ENCODE peak calls at places on chromosomes 5 and 9, in ten cellular contexts. O is stomach; M is CD4-positive, alpha-beta T cell; I is retinal pigment epithelial cell; A is A549; X is cardiac muscle cell; S is lower lobe of right lung; B is Peyer's patch; H is left ventricle myocardium inferior; C is GM10248. G is an unnamed sample.

GRCh38 chr5:37840036-37840909 is at the start of gene GDNF:
- DNase-seq in O (peak), M (no peak), I (no peak), A (peak), X (peak), S (no peak), B (no peak), H (peak), C (peak), G (no peak)

GRCh38 chr5:124180523-124181461 is 565.6 kb downstream of the ZNF608 start:
- DNase-seq in O (no peak), M (no peak), I (peak), A (no peak), X (no peak), S (no peak), B (no peak), H (no peak), C (no peak), G (no peak)

GRCh38 chr9:128242828-128243485 is 32.9 kb downstream of the GOLGA2 start:
- DNase-seq in O (no peak), M (no peak), I (no peak), A (no peak), X (no peak), S (no peak), B (no peak), H (peak), C (no peak), G (no peak)

GRCh38 chr5:135010502-135011354 is 23.3 kb downstream of the PITX1 start:
- DNase-seq in O (peak), M (no peak), I (no peak), A (no peak), X (no peak), S (no peak), B (no peak), H (no peak), C (no peak), G (no peak)

GRCh38 chr5:9046756-9047481 is 499.0 kb downstream of the SEMA5A start:
- DNase-seq in O (no peak), M (no peak), I (peak), A (no peak), X (peak), S (no peak), B (no peak), H (no peak), C (no peak), G (peak)

GRCh38 chr9:87514136-87514535 is 16.5 kb downstream of the DAPK1 start:
- DNase-seq in O (no peak), M (no peak), I (no peak), A (no peak), X (no peak), S (no peak), B (no peak), H (no peak), C (no peak), G (no peak)

GRCh38 chr5:149775785-149776184 is 45.7 kb downstream of the PPARGC1B start:
- DNase-seq in O (no peak), M (no peak), I (no peak), A (peak), X (peak), S (no peak), B (no peak), H (no peak), C (no peak), G (no peak)

GRCh38 chr5:116534988-116535387 is 39.6 kb downstream of the SEMA6A start:
- DNase-seq in O (no peak), M (no peak), I (no peak), A (no peak), X (no peak), S (no peak), B (no peak), H (no peak), C (no peak), G (no peak)

GRCh38 chr5:150398432-150399157 is 14.1 kb downstream of the CD74 start:
- DNase-seq in O (peak), M (no peak), I (no peak), A (peak), X (no peak), S (peak), B (no peak), H (no peak), C (peak), G (no peak)

GRCh38 chr5:114101153-114101552 is 260.7 kb upstream of the KCNN2 start:
- DNase-seq in O (no peak), M (no peak), I (peak), A (peak), X (peak), S (no peak), B (no peak), H (no peak), C (no peak), G (no peak)

GRCh38 chr5:35476046-35476445 is 141.6 kb upstream of the SPEF2 start:
- DNase-seq in O (no peak), M (no peak), I (no peak), A (no peak), X (no peak), S (no peak), B (no peak), H (no peak), C (no peak), G (no peak)

GRCh38 chr5:54581831-54582548 is 64.4 kb downstream of the SNX18 start:
- DNase-seq in O (no peak), M (no peak), I (no peak), A (no peak), X (no peak), S (no peak), B (no peak), H (no peak), C (no peak), G (no peak)

GRCh38 chr9:121185178-121185745 is 16.4 kb downstream of the RAB14 start:
- DNase-seq in O (no peak), M (no peak), I (no peak), A (no peak), X (no peak), S (no peak), B (no peak), H (no peak), C (no peak), G (no peak)

GRCh38 chr9:136694865-136695247 is 7.6 kb upstream of the AGPAT2 start:
- DNase-seq in O (no peak), M (no peak), I (no peak), A (no peak), X (no peak), S (no peak), B (no peak), H (no peak), C (no peak), G (no peak)

GRCh38 chr9:114454652-114455051 is 50.6 kb downstream of the WHRN start:
- DNase-seq in O (no peak), M (no peak), I (no peak), A (no peak), X (no peak), S (no peak), B (no peak), H (no peak), C (no peak), G (no peak)

GRCh38 chr9:136327313-136327971 is at the start of gene GPSM1:
- DNase-seq in O (no peak), M (peak), I (no peak), A (no peak), X (peak), S (no peak), B (no peak), H (peak), C (no peak), G (no peak)

GRCh38 chr9:136196465-136197371 is 8.2 kb downstream of the LHX3 start:
- DNase-seq in O (no peak), M (no peak), I (no peak), A (no peak), X (no peak), S (no peak), B (no peak), H (no peak), C (no peak), G (no peak)

DNA sequence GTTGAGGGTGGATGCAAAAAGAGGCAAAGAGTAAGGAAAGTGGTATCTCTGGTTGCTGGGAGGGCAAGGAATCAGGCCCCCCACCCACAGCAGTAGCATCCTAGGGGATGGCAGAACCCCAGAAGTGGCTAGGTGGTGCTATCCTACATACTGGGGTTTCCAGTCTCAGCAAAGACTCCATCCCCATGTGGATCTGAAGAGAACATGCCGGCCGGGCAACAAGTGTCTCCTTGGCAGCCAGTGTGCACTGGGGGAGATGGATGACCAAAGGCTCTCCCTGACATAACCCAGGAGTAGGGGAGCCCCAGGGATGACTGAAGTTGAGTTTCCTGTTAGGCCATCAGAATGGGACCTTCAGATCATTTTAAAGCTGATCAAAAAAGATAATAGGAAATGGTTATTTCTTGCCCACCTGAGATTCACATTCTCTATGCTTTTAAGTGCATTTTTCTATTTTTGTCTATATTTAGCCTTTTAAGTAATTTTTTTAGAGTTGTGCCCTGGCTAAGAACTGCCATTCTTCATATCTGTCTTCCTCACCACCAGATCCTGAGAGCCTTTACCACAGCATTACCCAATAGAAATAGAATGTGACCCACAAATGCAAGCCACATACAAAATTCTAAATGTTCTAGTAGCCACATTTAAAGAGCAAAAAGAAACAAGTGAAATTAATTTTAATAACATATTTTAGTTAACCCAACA is 78.7 kb upstream of the SMIM23 start:
- DNase-seq in O (no peak), M (no peak), I (no peak), A (no peak), X (no peak), S (no peak), B (no peak), H (no peak), C (no peak), G (no peak)
- TF ChIP-seq CTCF in O (no peak), M (no peak), I (no peak), A (no peak), X (no peak), S (no peak), B (no peak), H (no peak), C (no peak), G (no peak)

GRCh38 chr5:156949424-156949823 is 13.6 kb downstream of the TIMD4 start:
- DNase-seq in O (no peak), M (no peak), I (no peak), A (no peak), X (no peak), S (no peak), B (no peak), H (no peak), C (no peak), G (no peak)
- TF ChIP-seq CTCF in O (no peak), M (no peak), I (no peak), A (no peak), X (no peak), S (no peak), B (no peak), H (no peak), C (no peak), G (no peak)

GRCh38 chr5:133785182-133785581 is 172.8 kb upstream of the FSTL4 start:
- DNase-seq in O (no peak), M (no peak), I (no peak), A (no peak), X (no peak), S (no peak), B (no peak), H (no peak), C (no peak), G (no peak)
- TF ChIP-seq CTCF in O (no peak), M (no peak), I (no peak), A (no peak), X (no peak), S (no peak), B (no peak), H (no peak), C (no peak), G (no peak)

GRCh38 chr9:27260789-27261516 is 36.0 kb downstream of the EQTN start:
- DNase-seq in O (no peak), M (no peak), I (no peak), A (no peak), X (no peak), S (no peak), B (no peak), H (no peak), C (no peak), G (no peak)

GRCh38 chr9:27258662-27259061 is 38.3 kb downstream of the EQTN start:
- DNase-seq in O (no peak), M (no peak), I (no peak), A (no peak), X (no peak), S (no peak), B (no peak), H (no peak), C (no peak), G (no peak)

DNA sequence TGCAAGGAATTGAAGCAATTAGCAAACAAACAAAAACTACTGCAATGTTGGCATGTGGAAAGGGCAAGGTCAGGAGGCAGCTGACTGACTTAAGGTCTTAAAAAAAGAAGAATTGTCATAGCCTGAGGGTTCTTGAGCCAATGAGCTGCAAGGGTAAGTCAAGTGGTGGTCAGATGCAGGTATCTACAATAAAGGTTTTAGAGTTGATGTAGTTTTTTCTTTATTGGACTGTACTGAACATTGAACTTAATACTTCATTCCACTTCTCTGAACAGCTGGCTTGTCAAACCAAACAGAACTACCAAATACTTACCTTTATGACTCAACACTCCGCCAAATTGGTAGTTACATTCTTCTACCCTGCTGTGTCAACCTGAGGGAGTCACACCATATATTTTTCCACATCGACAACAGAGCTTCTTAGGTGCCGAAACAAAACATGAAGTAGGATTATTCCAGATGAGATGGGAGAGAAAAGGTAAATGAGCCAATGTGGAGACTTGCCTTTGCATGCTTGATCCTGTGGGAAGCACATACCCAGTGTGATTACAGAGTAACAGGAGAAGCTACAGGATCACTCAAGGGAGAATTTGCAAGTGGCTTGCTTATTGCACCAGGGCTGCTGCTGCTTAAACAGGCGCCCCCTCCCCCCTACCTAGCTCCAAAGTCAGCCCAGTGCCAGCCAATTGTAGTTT is 35.3 kb downstream of the EQTN start:
- DNase-seq in O (no peak), M (no peak), I (peak), A (no peak), X (no peak), S (no peak), B (no peak), H (no peak), C (no peak), G (no peak)
- TF ChIP-seq CTCF in O (no peak), M (no peak), I (no peak), A (no peak), X (no peak), S (no peak), B (no peak), H (no peak), C (no peak), G (no peak)

GRCh38 chr9:35114921-35115341 is 731 bp downstream of the ATOSB start:
- DNase-seq in O (peak), M (no peak), I (no peak), A (peak), X (peak), S (peak), B (peak), H (peak), C (no peak), G (no peak)

GRCh38 chr9:35116898-35117551 is 1.4 kb upstream of the ATOSB start:
- DNase-seq in O (peak), M (peak), I (peak), A (peak), X (peak), S (peak), B (peak), H (peak), C (peak), G (peak)

GRCh38 chr9:35115680-35116538 is at the start of gene ATOSB:
- DNase-seq in O (peak), M (peak), I (peak), A (peak), X (peak), S (peak), B (peak), H (peak), C (peak), G (peak)

GRCh38 chr9:35114113-35114847 is 1.4 kb downstream of the ATOSB start:
- DNase-seq in O (peak), M (peak), I (peak), A (peak), X (peak), S (peak), B (peak), H (peak), C (peak), G (peak)

GRCh38 chr9:35116539-35116897 is 856 bp upstream of the ATOSB start:
- DNase-seq in O (no peak), M (no peak), I (no peak), A (no peak), X (no peak), S (no peak), B (no peak), H (no peak), C (no peak), G (no peak)
- TF ChIP-seq CTCF in O (no peak), M (no peak), I (no peak), A (no peak), X (no peak), S (no peak), B (no peak), H (no peak), C (no peak), G (no peak)

GRCh38 chr5:57889558-57889957 is 406.9 kb upstream of the ACTBL2 start:
- DNase-seq in O (no peak), M (no peak), I (peak), A (peak), X (peak), S (no peak), B (no peak), H (no peak), C (no peak), G (peak)
- TF ChIP-seq CTCF in O (no peak), M (no peak), I (peak), A (peak), X (peak), S (peak), B (no peak), H (peak), C (no peak), G (peak)

GRCh38 chr9:71628247-71628646 is 140.1 kb downstream of the CEMIP2 start:
- DNase-seq in O (no peak), M (no peak), I (no peak), A (no peak), X (no peak), S (no peak), B (no peak), H (no peak), C (no peak), G (no peak)
- TF ChIP-seq CTCF in O (no peak), M (peak), I (no peak), A (peak), X (peak), S (peak), B (peak), H (peak), C (no peak), G (peak)